ENCODE peak calls at places on chromosomes 7 and 10, in nine cellular contexts. Y is stimulated activated CD4-positive, alpha-beta T cell treated with anti-CD3 and anti-CD28 coated beads, Interleukin-4, amount 100 ng/mL, for 24 hours; X is ascending aorta; A is left ventricle myocardium inferior; V is NCI-H748 treated with DMSO at 0.1 percent for 48 hours; R is T1000; N is DMS79; L is cardiac fibroblast; B is activated CD4-positive, alpha-beta T cell treated with anti-CD3 and anti-CD28 coated beads, Interleukin-2, amount 50 U/mL, for 48 hours. M is an unnamed sample.

GRCh38 chr10:11776080-11776479 is 33.9 kb downstream of the ECHDC3 start:
- DNase-seq in A (no peak), Y (no peak), V (no peak), N (no peak), L (no peak), X (no peak), B (no peak), R (no peak), M (no peak)

GRCh38 chr10:107913317-107914294 is 749.1 kb upstream of the SORCS1 start:
- DNase-seq in L (no peak), N (no peak), V (no peak), R (no peak), Y (no peak), X (no peak), A (no peak), B (no peak), M (no peak)

GRCh38 chr10:121615401-121615800 is 17.2 kb upstream of the FGFR2 start:
- DNase-seq in N (no peak), A (no peak), X (no peak), R (no peak), V (no peak), B (no peak), L (no peak), Y (no peak), M (no peak)

GRCh38 chr10:115157357-115157756 is 64.2 kb downstream of the ATRNL1 start:
- DNase-seq in B (no peak), N (no peak), A (no peak), R (no peak), V (no peak), L (no peak), Y (no peak), X (no peak), M (no peak)

GRCh38 chr10:102452672-102453340 is 1.5 kb upstream of the C10orf95 start:
- DNase-seq in L (peak; percentile 79), V (no peak), A (no peak), N (no peak), R (no peak), X (peak; percentile 78), B (peak; percentile 76), Y (peak; percentile 75), M (no peak)

GRCh38 chr10:29908977-29909376 is 150.4 kb downstream of the JCAD start:
- DNase-seq in V (no peak), R (no peak), N (no peak), A (no peak), X (no peak), Y (peak; percentile 11), B (peak; percentile 8), L (no peak), M (peak; percentile 71)

GRCh38 chr7:135342887-135343286 is 109.2 kb downstream of the STRA8 start:
- DNase-seq in L (no peak), A (peak; percentile 76), V (no peak), Y (no peak), N (peak; percentile 30), R (no peak), B (no peak), X (no peak), M (peak; percentile 28)

GRCh38 chr10:102619281-102619981 is 24.8 kb upstream of the TRIM8 start:
- DNase-seq in B (no peak), X (no peak), R (no peak), L (no peak), A (no peak), N (no peak), Y (no peak), V (no peak), M (no peak)

GRCh38 chr10:43305881-43306280 is 39.0 kb upstream of the RASGEF1A start:
- DNase-seq in N (no peak), X (no peak), Y (peak; percentile 22), R (no peak), L (peak; percentile 77), V (no peak), A (no peak), B (no peak), M (no peak)

GRCh38 chr10:2108496-2108895 is 371.2 kb upstream of the ADARB2 start:
- DNase-seq in V (no peak), N (no peak), L (no peak), A (no peak), Y (no peak), X (no peak), R (no peak), B (no peak), M (no peak)

GRCh38 chr7:159227433-159227832 is 82.8 kb upstream of the VIPR2 start:
- DNase-seq in A (no peak), V (no peak), Y (no peak), L (no peak), B (no peak), N (no peak), X (no peak), R (no peak), M (no peak)

GRCh38 chr7:27204851-27205322 is 5.0 kb upstream of the HOXA13 start:
- DNase-seq in N (no peak), X (no peak), Y (no peak), R (no peak), L (no peak), B (no peak), V (no peak), A (no peak), M (no peak)

GRCh38 chr10:11781114-11781513 is 38.9 kb downstream of the ECHDC3 start:
- DNase-seq in N (no peak), R (no peak), Y (no peak), L (no peak), B (no peak), X (no peak), V (no peak), A (no peak), M (no peak)

GRCh38 chr10:49408437-49409306 is 12.8 kb upstream of the DRGX start:
- DNase-seq in B (no peak), V (no peak), R (no peak), X (no peak), A (no peak), Y (no peak), L (no peak), N (peak; percentile 54), M (peak; percentile 49)

GRCh38 chr10:2839081-2839725 is 228.1 kb upstream of the PFKP start:
- DNase-seq in V (peak; percentile 14), B (peak; percentile 46), A (peak; percentile 18), X (no peak), Y (peak; percentile 26), N (no peak), L (peak; percentile 15), R (no peak), M (peak; percentile 38)

GRCh38 chr10:21336476-21337170 is 188.9 kb downstream of the SKIDA1 start:
- DNase-seq in B (no peak), X (peak; percentile 75), A (peak; percentile 28), L (peak; percentile 99), V (no peak), Y (no peak), R (peak; percentile 79), N (no peak), M (peak; percentile 78)

GRCh38 chr10:88233870-88234269 is 349.2 kb downstream of the RNLS start:
- DNase-seq in L (no peak), R (no peak), B (no peak), N (no peak), V (no peak), Y (no peak), X (no peak), A (no peak), M (no peak)

GRCh38 chr10:51706225-51706624 is 6.8 kb upstream of the CSTF2T start:
- DNase-seq in B (no peak), X (peak; percentile 97), A (peak; percentile 70), V (no peak), R (no peak), L (peak; percentile 76), N (no peak), Y (no peak), M (no peak)

GRCh38 chr10:29896053-29896452 is 163.3 kb downstream of the JCAD start:
- DNase-seq in B (no peak), X (peak; percentile 78), A (no peak), V (no peak), R (no peak), L (peak; percentile 75), Y (no peak), N (no peak), M (no peak)

GRCh38 chr7:38105874-38106483 is 72.1 kb upstream of the STARD3NL start:
- DNase-seq in A (no peak), B (no peak), V (peak; percentile 17), N (no peak), R (no peak), L (peak; percentile 68), X (no peak), Y (peak; percentile 20), M (peak; percentile 26)

GRCh38 chr7:129607471-129608120 is 3.9 kb upstream of the NRF1 start:
- DNase-seq in X (no peak), N (no peak), V (peak; percentile 19), A (no peak), L (peak; percentile 64), R (no peak), Y (peak; percentile 45), B (peak; percentile 53), M (peak; percentile 39)

GRCh38 chr10:49803988-49804387 is 41.9 kb upstream of the OGDHL start:
- DNase-seq in L (peak; percentile 3), X (no peak), N (no peak), B (no peak), V (no peak), Y (no peak), A (no peak), R (no peak), M (no peak)

GRCh38 chr7:27295236-27295635 is 52.6 kb downstream of the EVX1 start:
- DNase-seq in B (no peak), A (no peak), N (peak; percentile 29), X (no peak), Y (no peak), L (no peak), R (no peak), V (peak; percentile 10), M (no peak)

GRCh38 chr10:117132751-117133231 is 5.3 kb downstream of the VAX1 start:
- DNase-seq in A (no peak), X (no peak), B (no peak), Y (no peak), V (no peak), N (no peak), R (no peak), L (no peak), M (no peak)

GRCh38 chr7:33076737-33077136 is 14.2 kb upstream of the NT5C3A start:
- DNase-seq in Y (no peak), R (no peak), N (no peak), L (no peak), X (no peak), B (no peak), A (no peak), V (no peak), M (no peak)

GRCh38 chr10:84201682-84202081 is 7.3 kb downstream of the CDHR1 start:
- DNase-seq in A (no peak), V (no peak), N (no peak), L (no peak), Y (no peak), B (no peak), R (no peak), X (no peak), M (no peak)

GRCh38 chr10:72316748-72317435 is 37.8 kb downstream of the DNAJB12 start:
- DNase-seq in L (no peak), B (peak; percentile 60), V (no peak), A (peak; percentile 73), N (no peak), Y (no peak), X (no peak), R (no peak), M (peak; percentile 91)

GRCh38 chr7:113799896-113800295 is 118.9 kb downstream of the PPP1R3A start:
- DNase-seq in R (no peak), B (no peak), V (peak; percentile 85), L (no peak), X (no peak), N (no peak), A (no peak), Y (no peak), M (no peak)

GRCh38 chr10:3217853-3218252 is 45.3 kb upstream of the PITRM1 start:
- DNase-seq in X (no peak), A (no peak), Y (no peak), B (no peak), N (no peak), V (no peak), L (no peak), R (no peak), M (no peak)

GRCh38 chr10:7948601-7949000 is 105.9 kb upstream of the GATA3 start:
- DNase-seq in L (peak; percentile 40), B (no peak), A (no peak), R (no peak), N (no peak), X (no peak), V (no peak), Y (no peak), M (no peak)

GRCh38 chr7:130384371-130384801 is 4.1 kb downstream of the CPA1 start:
- DNase-seq in A (no peak), L (no peak), V (no peak), X (peak; percentile 47), Y (no peak), N (no peak), R (no peak), B (no peak), M (no peak)

M was measured in NCI-H146.